ENCODE peak calls at places on chromosomes 13 and 19, in six cellular contexts. One of them, this sample, is unnamed. For H3K9me3, the result is how much of the 10 kb centered on the place peaks cover.

GRCh38 chr19:49395581-49396407 is 7.7 kb downstream of the KASH5 start:
- DNase-seq in lung: peak
- DNase-seq in RWPE2: no peak
- DNase-seq in ovary: no peak
- DNase-seq in psoas muscle: no peak
- DNase-seq in esophagus squamous epithelium: no peak
- DNase-seq in this sample: no peak

GRCh38 chr19:49811328-49811727 is 1.8 kb downstream of the FUZ start:
- DNase-seq in lung: no peak
- DNase-seq in RWPE2: no peak
- DNase-seq in ovary: no peak
- DNase-seq in psoas muscle: no peak
- DNase-seq in esophagus squamous epithelium: no peak
- DNase-seq in this sample: no peak

GRCh38 chr13:79466852-79467251 is 14.1 kb upstream of the NDFIP2 start:
- DNase-seq in lung: no peak
- DNase-seq in RWPE2: no peak
- DNase-seq in ovary: no peak
- DNase-seq in psoas muscle: no peak
- DNase-seq in esophagus squamous epithelium: no peak
- DNase-seq in this sample: no peak

GRCh38 chr13:23159205-23159586 is 21.6 kb upstream of the SGCG start:
- DNase-seq in lung: no peak
- DNase-seq in RWPE2: no peak
- DNase-seq in ovary: no peak
- DNase-seq in psoas muscle: peak
- DNase-seq in esophagus squamous epithelium: no peak
- DNase-seq in this sample: no peak

GRCh38 chr19:18843960-18844359 is 12.2 kb downstream of the UPF1 start:
- DNase-seq in lung: no peak
- DNase-seq in RWPE2: no peak
- DNase-seq in ovary: no peak
- DNase-seq in psoas muscle: no peak
- DNase-seq in esophagus squamous epithelium: no peak
- DNase-seq in this sample: no peak

GRCh38 chr13:23515116-23515515 is 55.1 kb upstream of the TNFRSF19 start:
- DNase-seq in lung: no peak
- DNase-seq in RWPE2: no peak
- DNase-seq in ovary: no peak
- DNase-seq in psoas muscle: no peak
- DNase-seq in esophagus squamous epithelium: no peak
- DNase-seq in this sample: no peak

GRCh38 chr13:51050021-51050886 is 60.8 kb downstream of the C13orf42 start:
- DNase-seq in lung: no peak
- DNase-seq in RWPE2: no peak
- DNase-seq in ovary: no peak
- DNase-seq in psoas muscle: no peak
- DNase-seq in esophagus squamous epithelium: no peak
- DNase-seq in this sample: no peak

GRCh38 chr19:17605761-17606745 is 50.6 kb downstream of the COLGALT1 start:
- DNase-seq in lung: peak
- DNase-seq in RWPE2: peak
- DNase-seq in ovary: peak
- DNase-seq in psoas muscle: peak
- DNase-seq in esophagus squamous epithelium: peak
- DNase-seq in this sample: peak

GRCh38 chr19:45955905-45956608 is 17.6 kb downstream of the NOVA2 start:
- DNase-seq in lung: peak
- DNase-seq in RWPE2: no peak
- DNase-seq in ovary: no peak
- DNase-seq in psoas muscle: peak
- DNase-seq in esophagus squamous epithelium: no peak
- DNase-seq in this sample: no peak

GRCh38 chr13:27043013-27043412 is 128.6 kb downstream of the USP12 start:
- DNase-seq in lung: peak
- DNase-seq in RWPE2: no peak
- DNase-seq in ovary: no peak
- DNase-seq in psoas muscle: no peak
- DNase-seq in esophagus squamous epithelium: no peak
- DNase-seq in this sample: no peak

GRCh38 chr13:101925731-101926130 is 473.3 kb downstream of the ITGBL1 start:
- DNase-seq in lung: no peak
- DNase-seq in RWPE2: no peak
- DNase-seq in ovary: no peak
- DNase-seq in psoas muscle: no peak
- DNase-seq in esophagus squamous epithelium: no peak
- DNase-seq in this sample: no peak

GRCh38 chr13:113078895-113079720 is 26.5 kb upstream of the F7 start:
- DNase-seq in lung: no peak
- DNase-seq in RWPE2: peak
- DNase-seq in ovary: no peak
- DNase-seq in psoas muscle: no peak
- DNase-seq in esophagus squamous epithelium: no peak
- DNase-seq in this sample: no peak

GRCh38 chr13:45361596-45362206 is 20.7 kb upstream of the TPT1 start:
- DNase-seq in lung: no peak
- DNase-seq in RWPE2: peak
- DNase-seq in ovary: no peak
- DNase-seq in psoas muscle: no peak
- DNase-seq in esophagus squamous epithelium: no peak
- DNase-seq in this sample: no peak

GRCh38 chr19:41569481-41570150 is 6.3 kb upstream of the CEACAM21 start:
- DNase-seq in lung: no peak
- DNase-seq in RWPE2: no peak
- DNase-seq in ovary: no peak
- DNase-seq in psoas muscle: no peak
- DNase-seq in esophagus squamous epithelium: no peak
- DNase-seq in this sample: no peak

GRCh38 chr13:107119989-107120881 is 552.3 kb upstream of the ARGLU1 start:
- DNase-seq in lung: no peak
- DNase-seq in RWPE2: no peak
- DNase-seq in ovary: no peak
- DNase-seq in psoas muscle: no peak
- DNase-seq in esophagus squamous epithelium: no peak
- DNase-seq in this sample: no peak

GRCh38 chr19:40580619-40581018 is 3.9 kb downstream of the SHKBP1 start:
- DNase-seq in lung: no peak
- DNase-seq in RWPE2: no peak
- DNase-seq in ovary: no peak
- DNase-seq in psoas muscle: no peak
- DNase-seq in esophagus squamous epithelium: no peak
- DNase-seq in this sample: no peak

GRCh38 chr13:99382428-99383133 is 75.4 kb upstream of the GPR183 start:
- DNase-seq in lung: no peak
- DNase-seq in RWPE2: no peak
- DNase-seq in ovary: no peak
- DNase-seq in psoas muscle: no peak
- DNase-seq in esophagus squamous epithelium: no peak
- DNase-seq in this sample: no peak
- H3K27ac ChIP-seq in lung: no peak
- H3K27ac ChIP-seq in RWPE2: no peak
- H3K27ac ChIP-seq in ovary: no peak
- H3K27ac ChIP-seq in psoas muscle: no peak
- H3K27ac ChIP-seq in esophagus squamous epithelium: peak
- H3K27ac ChIP-seq in this sample: no peak

DNA sequence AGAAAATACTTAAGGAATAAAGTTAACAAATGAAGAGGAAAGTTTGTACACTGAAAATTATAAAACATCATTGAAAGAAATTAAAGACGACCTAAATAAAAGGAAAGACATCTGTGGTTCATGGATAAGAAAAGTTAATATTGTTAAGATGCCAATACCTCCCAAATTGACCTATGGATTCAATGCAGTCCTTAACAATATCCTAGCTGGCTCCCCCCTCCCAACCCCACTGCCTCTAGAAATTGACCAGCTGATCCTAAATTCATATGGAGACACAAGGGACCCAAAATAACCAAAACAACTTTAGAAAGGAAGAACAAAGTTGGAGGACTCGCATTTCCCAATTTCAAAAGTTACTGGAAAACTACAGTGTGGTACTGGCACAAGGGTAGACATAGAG is 28.3 kb downstream of the ZNF45 start:
- DNase-seq in lung: no peak
- DNase-seq in RWPE2: no peak
- DNase-seq in ovary: no peak
- DNase-seq in psoas muscle: no peak
- DNase-seq in esophagus squamous epithelium: no peak
- DNase-seq in this sample: no peak
- H3K9me3 ChIP-seq in lung: under half
- H3K9me3 ChIP-seq in RWPE2: under half
- H3K9me3 ChIP-seq in ovary: under half
- H3K9me3 ChIP-seq in psoas muscle: half or more
- H3K9me3 ChIP-seq in esophagus squamous epithelium: half or more
- H3K9me3 ChIP-seq in this sample: under half

GRCh38 chr13:61414686-61415664 is 674 bp downstream of the PCDH20 start:
- DNase-seq in lung: peak
- DNase-seq in RWPE2: peak
- DNase-seq in ovary: no peak
- DNase-seq in psoas muscle: no peak
- DNase-seq in esophagus squamous epithelium: no peak
- DNase-seq in this sample: peak
- H3K27ac ChIP-seq in lung: no peak
- H3K27ac ChIP-seq in RWPE2: no peak
- H3K27ac ChIP-seq in ovary: no peak
- H3K27ac ChIP-seq in psoas muscle: no peak
- H3K27ac ChIP-seq in esophagus squamous epithelium: peak
- H3K27ac ChIP-seq in this sample: no peak

GRCh38 chr19:57643734-57644133 is 10.8 kb downstream of the ZNF211 start:
- DNase-seq in lung: no peak
- DNase-seq in RWPE2: no peak
- DNase-seq in ovary: no peak
- DNase-seq in psoas muscle: no peak
- DNase-seq in esophagus squamous epithelium: no peak
- DNase-seq in this sample: no peak
- H3K9me3 ChIP-seq in lung: under half
- H3K9me3 ChIP-seq in RWPE2: under half
- H3K9me3 ChIP-seq in ovary: under half
- H3K9me3 ChIP-seq in psoas muscle: half or more
- H3K9me3 ChIP-seq in esophagus squamous epithelium: under half
- H3K9me3 ChIP-seq in this sample: under half

DNA sequence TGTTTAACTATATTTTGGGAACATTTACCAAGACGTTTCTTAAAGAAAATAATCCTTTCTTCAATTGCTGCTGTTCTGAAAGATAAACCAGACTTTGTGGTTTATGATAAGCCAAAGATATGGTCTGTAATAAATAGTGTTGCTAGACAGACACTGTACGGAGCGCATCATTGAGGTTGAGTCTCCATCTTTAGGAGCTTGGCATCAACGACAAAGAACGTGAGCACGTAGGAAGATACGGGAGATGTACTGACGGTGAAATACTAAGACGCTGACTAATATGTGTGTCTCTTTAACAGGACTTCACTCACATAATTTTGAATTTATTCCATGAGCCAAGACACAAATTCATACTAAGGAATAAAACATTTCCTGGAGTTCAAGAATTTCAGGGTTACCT is 16.2 kb downstream of the TEX29 start:
- DNase-seq in lung: no peak
- DNase-seq in RWPE2: no peak
- DNase-seq in ovary: no peak
- DNase-seq in psoas muscle: no peak
- DNase-seq in esophagus squamous epithelium: no peak
- DNase-seq in this sample: no peak
- H3K27ac ChIP-seq in lung: no peak
- H3K27ac ChIP-seq in RWPE2: no peak
- H3K27ac ChIP-seq in ovary: no peak
- H3K27ac ChIP-seq in psoas muscle: no peak
- H3K27ac ChIP-seq in esophagus squamous epithelium: no peak
- H3K27ac ChIP-seq in this sample: no peak

GRCh38 chr19:22976248-22976647 is 26.7 kb downstream of the ZNF728 start:
- DNase-seq in lung: no peak
- DNase-seq in RWPE2: no peak
- DNase-seq in ovary: no peak
- DNase-seq in psoas muscle: no peak
- DNase-seq in esophagus squamous epithelium: no peak
- DNase-seq in this sample: no peak
- H3K9me3 ChIP-seq in lung: under half
- H3K9me3 ChIP-seq in RWPE2: under half
- H3K9me3 ChIP-seq in ovary: under half
- H3K9me3 ChIP-seq in psoas muscle: half or more
- H3K9me3 ChIP-seq in esophagus squamous epithelium: half or more
- H3K9me3 ChIP-seq in this sample: under half

GRCh38 chr19:13847900-13848677 is 28.8 kb upstream of the NANOS3 start:
- DNase-seq in lung: no peak
- DNase-seq in RWPE2: no peak
- DNase-seq in ovary: no peak
- DNase-seq in psoas muscle: no peak
- DNase-seq in esophagus squamous epithelium: no peak
- DNase-seq in this sample: no peak

GRCh38 chr19:13850910-13851753 is 25.8 kb upstream of the NANOS3 start:
- DNase-seq in lung: peak
- DNase-seq in RWPE2: peak
- DNase-seq in ovary: peak
- DNase-seq in psoas muscle: peak
- DNase-seq in esophagus squamous epithelium: no peak
- DNase-seq in this sample: peak

GRCh38 chr19:13849991-13850909 is 26.7 kb upstream of the NANOS3 start:
- DNase-seq in lung: peak
- DNase-seq in RWPE2: no peak
- DNase-seq in ovary: peak
- DNase-seq in psoas muscle: peak
- DNase-seq in esophagus squamous epithelium: no peak
- DNase-seq in this sample: peak

GRCh38 chr19:13848811-13849241 is 28.1 kb upstream of the NANOS3 start:
- DNase-seq in lung: no peak
- DNase-seq in RWPE2: no peak
- DNase-seq in ovary: no peak
- DNase-seq in psoas muscle: no peak
- DNase-seq in esophagus squamous epithelium: no peak
- DNase-seq in this sample: no peak

GRCh38 chr19:13849277-13849676 is 27.7 kb upstream of the NANOS3 start:
- DNase-seq in lung: no peak
- DNase-seq in RWPE2: no peak
- DNase-seq in ovary: peak
- DNase-seq in psoas muscle: no peak
- DNase-seq in esophagus squamous epithelium: no peak
- DNase-seq in this sample: no peak
- H3K27ac ChIP-seq in lung: peak
- H3K27ac ChIP-seq in RWPE2: peak
- H3K27ac ChIP-seq in ovary: peak
- H3K27ac ChIP-seq in psoas muscle: peak
- H3K27ac ChIP-seq in esophagus squamous epithelium: peak
- H3K27ac ChIP-seq in this sample: peak

GRCh38 chr13:63308585-63308984 is 1892.9 kb upstream of the PCDH20 start:
- DNase-seq in lung: no peak
- DNase-seq in RWPE2: no peak
- DNase-seq in ovary: no peak
- DNase-seq in psoas muscle: no peak
- DNase-seq in esophagus squamous epithelium: no peak
- DNase-seq in this sample: no peak
- H3K9me3 ChIP-seq in lung: under half
- H3K9me3 ChIP-seq in RWPE2: under half
- H3K9me3 ChIP-seq in ovary: under half
- H3K9me3 ChIP-seq in psoas muscle: under half
- H3K9me3 ChIP-seq in esophagus squamous epithelium: under half
- H3K9me3 ChIP-seq in this sample: under half